ENCODE peak calls at places on chromosomes 4 and X, in four cellular contexts. P is A673, N is progenitor cell of endocrine pancreas, B is type B pancreatic cell. Z is an unnamed sample.

GRCh38 chr4:168643796-168644159 is 146.9 kb downstream of the PALLD start:
- DNase-seq in P (peak; percentile 69), N (no peak), B (no peak), Z (no peak)

GRCh38 chr4:172830295-172830764 is 338.3 kb upstream of the GALNT7 start:
- DNase-seq in P (peak; percentile 55), N (no peak), B (no peak), Z (no peak)

GRCh38 chr4:155392486-155393184 is 15.9 kb upstream of the MAP9 start:
- DNase-seq in P (peak; percentile 68), N (no peak), B (no peak), Z (no peak)

GRCh38 chr4:163121689-163122088 is 45.0 kb downstream of the NAF1 start:
- DNase-seq in P (no peak), N (no peak), B (no peak), Z (no peak)

GRCh38 chr4:181594188-181594587 is 649.0 kb upstream of the TENM3 start:
- DNase-seq in P (no peak), N (no peak), B (no peak), Z (no peak)

GRCh38 chr4:1939664-1940509 is 68.7 kb downstream of the NSD2 start:
- DNase-seq in P (peak; percentile 17), N (no peak), B (no peak), Z (no peak)

GRCh38 chr4:25320374-25321172 is 8.0 kb downstream of the ZCCHC4 start:
- DNase-seq in P (peak; percentile 22), N (no peak), B (no peak), Z (no peak)

GRCh38 chr4:28481565-28481964 is 1620.9 kb downstream of the STIM2 start:
- DNase-seq in P (no peak), N (no peak), B (no peak), Z (no peak)

GRCh38 chrX:7146703-7147430 is 645 bp upstream of the STS start:
- DNase-seq in P (no peak), N (no peak), B (no peak), Z (no peak)

GRCh38 chr4:73864365-73864764 is 4.8 kb upstream of the CXCL1 start:
- DNase-seq in P (no peak), N (no peak), B (no peak), Z (no peak)

GRCh38 chr4:173091362-173091761 is 77.2 kb upstream of the GALNT7 start:
- DNase-seq in P (no peak), N (no peak), B (no peak), Z (no peak)

GRCh38 chr4:120066182-120066524 is 495 bp downstream of the MAD2L1 start:
- DNase-seq in P (no peak), N (no peak), B (no peak), Z (no peak)

GRCh38 chrX:43970528-43970927 is 2.7 kb downstream of the NDP start:
- DNase-seq in P (no peak), N (no peak), B (no peak), Z (no peak)

GRCh38 chrX:46407036-46407752 is 138.0 kb downstream of the ZNF674 start:
- DNase-seq in P (peak; percentile 84), N (no peak), B (no peak), Z (no peak)

GRCh38 chr4:20337261-20337664 is 85.6 kb downstream of the SLIT2 start:
- DNase-seq in P (peak; percentile 95), N (no peak), B (no peak), Z (no peak)

GRCh38 chr4:2103843-2104547 is 44.9 kb downstream of the NAT8L start:
- DNase-seq in P (no peak), N (no peak), B (no peak), Z (no peak)

GRCh38 chr4:146235654-146236570 is 21.6 kb downstream of the REELD1 start:
- DNase-seq in P (peak; percentile 17), N (no peak), B (no peak), Z (no peak)

GRCh38 chrX:150155396-150156048 is 207.6 kb upstream of the MAMLD1 start:
- DNase-seq in P (no peak), N (no peak), B (no peak), Z (no peak)

GRCh38 chrX:5829060-5829459 is 399.6 kb downstream of the NLGN4X start:
- DNase-seq in P (no peak), N (no peak), B (no peak), Z (no peak)

GRCh38 chr4:166422475-166422874 is 549.4 kb downstream of the TLL1 start:
- DNase-seq in P (no peak), N (no peak), B (no peak), Z (no peak)

GRCh38 chr4:51865717-51866116 is 22.8 kb downstream of the DCUN1D4 start:
- DNase-seq in P (no peak), N (no peak), B (no peak), Z (no peak)

GRCh38 chrX:148530464-148531077 is 30.2 kb downstream of the AFF2 start:
- DNase-seq in P (peak; percentile 28), N (no peak), B (no peak), Z (no peak)

GRCh38 chr4:144594471-144594986 is 51.4 kb upstream of the HHIP start:
- DNase-seq in P (no peak), N (no peak), B (no peak), Z (no peak)

GRCh38 chr4:108060164-108060563 is 70.5 kb downstream of the HADH start:
- DNase-seq in P (peak; percentile 51), N (no peak), B (no peak), Z (no peak)

GRCh38 chr4:159206427-159206871 is 103.6 kb downstream of the RAPGEF2 start:
- DNase-seq in P (no peak), N (no peak), B (no peak), Z (no peak)

GRCh38 chr4:37988670-37989069 is 28.5 kb downstream of the PTTG2 start:
- DNase-seq in P (no peak), N (no peak), B (no peak), Z (no peak)

GRCh38 chr4:165464813-165465381 is 86.1 kb downstream of the CPE start:
- DNase-seq in P (peak; percentile 60), N (no peak), B (no peak), Z (no peak)

GRCh38 chr4:110484029-110484428 is 8.1 kb downstream of the ENPEP start:
- DNase-seq in P (no peak), N (no peak), B (no peak), Z (no peak)

GRCh38 chr4:7767966-7768365 is 171.7 kb downstream of the AFAP1 start:
- DNase-seq in P (no peak), N (no peak), B (no peak), Z (no peak)

GRCh38 chr4:74886490-74886889 is 46.4 kb upstream of the PARM1 start:
- DNase-seq in P (peak; percentile 2), N (no peak), B (no peak), Z (no peak)

GRCh38 chr4:113435893-113436292 is 325.6 kb downstream of the CAMK2D start:
- DNase-seq in P (peak; percentile 93), N (no peak), B (no peak), Z (no peak)

GRCh38 chr4:101345271-101345595 is 2.1 kb downstream of the PPP3CA start:
- DNase-seq in P (peak; percentile 50), N (no peak), B (no peak), Z (no peak)

GRCh38 chr4:1200425-1201035 is 28.1 kb upstream of the SPON2 start:
- DNase-seq in P (peak; percentile 36), N (no peak), B (no peak), Z (peak; percentile 53)

GRCh38 chr4:83217721-83218522 is 66.7 kb downstream of the COQ2 start:
- DNase-seq in P (no peak), N (no peak), B (no peak), Z (no peak)

GRCh38 chr4:173288296-173288695 is 45.9 kb downstream of the HMGB2 start:
- DNase-seq in P (peak; percentile 80), N (peak; percentile 60), B (no peak), Z (no peak)

GRCh38 chr4:142556048-142556447 is 290.1 kb downstream of the INPP4B start:
- DNase-seq in P (no peak), N (no peak), B (no peak), Z (no peak)

GRCh38 chr4:4502694-4503311 is 39.0 kb downstream of the STX18 start:
- DNase-seq in P (peak; percentile 33), N (no peak), B (no peak), Z (no peak)

DNA sequence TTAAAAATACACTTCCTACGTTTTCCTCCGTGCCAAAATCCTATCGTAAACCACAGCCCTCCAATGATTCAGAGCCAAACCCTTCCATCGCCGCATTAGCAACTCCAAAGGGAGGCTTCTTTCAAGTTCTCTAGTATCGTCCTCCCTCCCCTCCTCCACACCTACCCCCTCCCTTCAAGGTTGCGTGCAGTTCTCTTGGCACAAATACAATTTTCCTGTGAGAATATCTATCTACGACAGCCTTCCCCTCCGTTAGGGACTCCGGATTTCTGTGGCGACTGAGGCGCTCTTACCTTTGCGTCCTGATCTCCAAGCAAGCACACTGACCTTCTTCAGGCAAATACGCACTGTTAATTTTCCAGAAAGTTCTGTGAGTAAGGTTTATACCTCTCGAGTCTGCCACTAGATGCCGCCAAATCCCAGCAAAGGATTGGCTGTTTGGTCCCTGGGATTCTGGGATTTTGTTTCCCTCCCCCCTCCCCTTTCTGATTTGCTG is 1.2 kb upstream of the MORF4L2 start:
- DNase-seq in P (peak; percentile 78), N (peak; percentile 51), B (no peak), Z (peak; percentile 33)
- TF ChIP-seq CTCF in P (peak; percentile 67), N (peak; percentile 71), B (peak; percentile 79), Z (peak; percentile 32)

DNA sequence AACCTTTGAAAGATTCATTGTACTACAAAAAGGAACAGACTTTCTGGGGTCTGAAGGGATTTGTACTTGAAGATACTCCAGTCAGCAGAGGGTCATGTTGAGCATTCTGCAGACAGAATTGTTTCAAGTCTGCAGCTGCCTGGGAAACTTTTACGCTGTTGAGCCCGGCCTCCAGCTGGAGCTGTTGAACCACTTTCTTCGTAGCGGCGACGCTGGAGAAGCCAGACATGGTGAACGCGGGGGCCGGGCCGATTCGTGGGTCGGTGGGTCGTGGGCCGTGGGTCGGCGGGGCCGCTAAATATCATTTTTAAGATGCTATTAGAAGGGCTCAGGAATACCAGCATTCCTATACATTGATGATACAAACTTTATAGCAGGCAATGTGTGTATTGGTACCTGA is 12.0 kb upstream of the RTL9 start:
- DNase-seq in P (no peak), N (no peak), B (no peak), Z (no peak)
- TF ChIP-seq CTCF in P (no peak), N (no peak), B (no peak), Z (no peak)

DNA sequence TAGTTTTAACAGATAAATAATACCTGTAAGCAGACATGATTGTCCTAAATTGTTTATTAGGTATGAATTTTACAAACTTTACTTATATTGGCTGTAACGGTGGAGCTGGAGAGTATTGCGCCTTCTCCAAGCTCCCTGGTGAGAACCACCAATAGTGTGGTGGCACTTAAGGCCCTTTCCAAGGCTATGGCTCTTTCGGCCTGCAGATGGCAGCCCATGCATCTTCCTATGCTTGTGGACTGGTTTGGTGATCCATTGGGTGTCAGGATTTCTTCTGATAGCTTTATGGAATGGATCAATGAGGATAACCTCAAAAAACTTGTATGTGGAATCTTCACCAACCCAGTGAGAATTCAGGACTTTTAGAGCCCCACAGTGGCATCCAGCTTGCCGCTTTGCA is 7.8 kb downstream of the LARP1B start:
- DNase-seq in P (peak; percentile 58), N (no peak), B (no peak), Z (no peak)
- TF ChIP-seq CTCF in P (peak; percentile 54), N (peak; percentile 14), B (peak; percentile 41), Z (no peak)

GRCh38 chr4:140996757-140997156 is 136.5 kb downstream of the RNF150 start:
- DNase-seq in P (peak; percentile 21), N (no peak), B (no peak), Z (no peak)
- TF ChIP-seq CTCF in P (peak; percentile 42), N (no peak), B (no peak), Z (no peak)

Z was measured in mesothelial cell of epicardium.